ENCODE peak calls at places on chromosomes 6 and 20, in six cellular contexts. J is Peyer's patch, Q is A549, E is esophagus squamous epithelium, B is lower leg skin, L is heart left ventricle. D is an unnamed sample.

GRCh38 chr6:9502991-9503761 is 911.7 kb downstream of the TFAP2A start:
- DNase-seq in E (no peak), L (no peak), B (no peak), J (no peak), Q (no peak), D (peak)

GRCh38 chr6:24883618-24884017 is 52.1 kb downstream of the RIPOR2 start:
- DNase-seq in Q (no peak), J (no peak), E (no peak), L (no peak), B (no peak), D (no peak)

GRCh38 chr20:36306557-36307411 is 645 bp downstream of the DLGAP4 start:
- DNase-seq in L (no peak), Q (no peak), B (no peak), J (no peak), E (no peak), D (no peak)

GRCh38 chr20:38725458-38725958 is 1.2 kb downstream of the SLC32A1 start:
- DNase-seq in B (no peak), J (no peak), E (no peak), Q (no peak), L (no peak), D (no peak)

GRCh38 chr6:6405997-6406699 is 85.7 kb upstream of the F13A1 start:
- DNase-seq in E (no peak), B (no peak), Q (no peak), L (no peak), J (no peak), D (no peak)

GRCh38 chr6:111417181-111417585 is 65.8 kb downstream of the REV3L start:
- DNase-seq in Q (no peak), L (peak), E (no peak), J (no peak), B (peak), D (no peak)

GRCh38 chr20:62570897-62571666 is 71.2 kb upstream of the SLCO4A1 start:
- DNase-seq in E (no peak), Q (no peak), J (no peak), L (no peak), B (no peak), D (no peak)

GRCh38 chr6:38110407-38111025 is 291.0 kb downstream of the ZFAND3 start:
- DNase-seq in Q (no peak), J (no peak), E (no peak), B (peak), L (no peak), D (no peak)

GRCh38 chr6:4371207-4371921 is 236.0 kb upstream of the ECI2 start:
- DNase-seq in Q (no peak), B (no peak), L (peak), E (no peak), J (no peak), D (peak)

GRCh38 chr20:46696791-46697279 is 7.6 kb upstream of the TP53RK start:
- DNase-seq in J (no peak), L (no peak), E (no peak), B (no peak), Q (no peak), D (no peak)

GRCh38 chr6:41371992-41372525 is 36.7 kb downstream of the NCR2 start:
- DNase-seq in J (no peak), L (peak), B (no peak), E (no peak), Q (no peak), D (no peak)

GRCh38 chr6:40719671-40720374 is 132.7 kb upstream of the LRFN2 start:
- DNase-seq in Q (no peak), E (no peak), B (no peak), L (no peak), J (no peak), D (peak)

GRCh38 chr20:13009682-13010406 is 1.1 kb downstream of the SPTLC3 start:
- DNase-seq in J (no peak), E (no peak), L (peak), B (peak), Q (no peak), D (peak)

GRCh38 chr6:36607782-36608386 is 13.7 kb downstream of the SRSF3 start:
- DNase-seq in Q (no peak), L (no peak), E (no peak), J (no peak), B (no peak), D (no peak)

GRCh38 chr6:36605102-36605501 is 10.9 kb downstream of the SRSF3 start:
- DNase-seq in L (no peak), Q (no peak), J (no peak), E (no peak), B (no peak), D (no peak)

GRCh38 chr6:36603222-36604089 is 9.3 kb downstream of the SRSF3 start:
- DNase-seq in Q (no peak), L (no peak), E (no peak), B (no peak), J (no peak), D (no peak)

GRCh38 chr6:36605560-36606391 is 11.6 kb downstream of the SRSF3 start:
- DNase-seq in E (no peak), J (peak), B (no peak), Q (no peak), L (no peak), D (no peak)

DNA sequence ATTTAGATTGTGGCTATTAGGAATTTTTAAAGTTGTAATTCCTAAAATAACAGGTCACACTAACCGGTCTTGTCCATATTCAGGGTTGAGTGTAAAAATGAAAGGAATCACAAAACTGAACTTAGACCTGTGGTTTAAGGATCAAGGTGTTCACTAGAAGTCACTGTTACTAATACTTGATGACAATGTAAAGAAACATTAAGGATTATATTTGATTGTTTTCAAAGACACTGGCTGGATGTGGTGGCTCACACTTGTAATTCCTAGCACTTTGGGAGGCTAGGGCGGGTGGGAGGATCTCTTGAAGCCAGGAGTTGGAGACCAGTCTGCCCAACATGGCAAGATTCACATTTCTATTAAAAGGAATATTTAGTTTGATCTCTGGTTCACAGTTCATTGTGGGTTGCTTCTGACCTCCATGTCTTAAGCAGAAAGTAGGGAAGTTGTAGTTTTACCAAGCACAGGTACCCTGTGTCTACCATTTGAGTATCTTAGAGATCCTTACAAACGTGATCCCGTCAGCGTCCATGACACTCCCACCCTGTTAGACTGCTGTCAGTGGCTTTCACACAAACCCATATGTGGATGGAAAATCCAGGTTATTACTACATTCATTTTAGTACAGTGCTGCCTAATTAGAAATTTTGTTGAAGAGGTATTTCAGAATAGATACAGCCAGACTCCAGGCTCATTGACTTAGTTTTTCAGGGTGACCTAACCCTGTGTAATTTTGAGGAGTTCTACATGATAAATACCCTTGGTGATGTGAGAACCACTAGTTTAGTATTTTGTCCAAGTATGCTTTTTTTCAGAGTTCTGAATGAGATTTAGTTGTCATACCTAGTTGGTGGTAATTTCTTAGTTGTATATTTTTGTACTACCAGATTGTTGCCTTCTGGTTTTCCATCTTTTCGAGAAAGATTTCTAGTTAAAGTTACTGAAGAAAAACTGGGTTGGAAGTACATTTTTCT is 10.2 kb downstream of the SRSF3 start:
- DNase-seq in L (no peak), B (no peak), J (peak), Q (no peak), E (no peak), D (no peak)
- TF ChIP-seq POLR2A in L (no peak), B (no peak), J (no peak), Q (no peak), E (no peak), D (no peak)

GRCh38 chr6:169452117-169452868 is 198.6 kb upstream of the THBS2 start:
- DNase-seq in Q (no peak), L (peak), E (no peak), B (peak), J (no peak), D (peak)
- TF ChIP-seq POLR2A in Q (no peak), L (no peak), E (no peak), B (no peak), J (no peak), D (no peak)

GRCh38 chr6:150866147-150867073 is 908 bp downstream of the MTHFD1L start:
- DNase-seq in Q (peak), L (peak), E (peak), B (peak), J (peak), D (peak)
- TF ChIP-seq POLR2A in Q (peak), L (no peak), E (peak), B (no peak), J (no peak), D (peak)

GRCh38 chr20:23637282-23638221 is at the start of gene CST3:
- DNase-seq in L (peak), Q (peak), E (no peak), B (peak), J (peak), D (peak)
- TF ChIP-seq POLR2A in L (peak), Q (peak), E (peak), B (no peak), J (peak), D (peak)

D was measured in H54.